ENCODE peak calls at places on chromosome 9, in four cellular contexts. G is left ventricle myocardium inferior, P is K562, E is A549. J is an unnamed sample.

GRCh38 chr9:76717611-76718010 is 46.6 kb upstream of the PCA3 start:
- DNase-seq in P (no peak), E (no peak), G (no peak), J (no peak)

GRCh38 chr9:108674766-108675530 is 180.8 kb downstream of the ACTL7B start:
- DNase-seq in G (no peak), P (no peak), E (no peak), J (no peak)

GRCh38 chr9:127877566-127877998 is at the start of gene AK1:
- DNase-seq in E (no peak), P (peak; percentile 79), G (peak; percentile 87), J (no peak)

GRCh38 chr9:14310247-14310646 is 3.7 kb downstream of the NFIB start:
- DNase-seq in E (no peak), G (no peak), P (no peak), J (no peak)

GRCh38 chr9:106953166-106953565 is 90.2 kb downstream of the ZNF462 start:
- DNase-seq in G (no peak), E (peak; percentile 5), P (no peak), J (no peak)

GRCh38 chr9:135524130-135524861 is 3.1 kb downstream of the LCN1 start:
- DNase-seq in E (no peak), P (no peak), G (no peak), J (no peak)

GRCh38 chr9:114214686-114215397 is 59.5 kb downstream of the COL27A1 start:
- DNase-seq in P (no peak), G (no peak), E (no peak), J (no peak)

GRCh38 chr9:33861917-33862453 is 45.0 kb downstream of the UBE2R2 start:
- DNase-seq in E (no peak), G (no peak), P (no peak), J (no peak)

GRCh38 chr9:33718987-33719386 is 76.4 kb upstream of the PRSS3 start:
- DNase-seq in P (no peak), G (peak; percentile 15), E (no peak), J (no peak)

GRCh38 chr9:123002754-123003153 is 30.7 kb upstream of the GPR21 start:
- DNase-seq in P (peak; percentile 13), G (no peak), E (no peak), J (no peak)

GRCh38 chr9:99579964-99580363 is 241.7 kb upstream of the NR4A3 start:
- DNase-seq in E (no peak), P (no peak), G (no peak), J (no peak)

GRCh38 chr9:123925820-123926219 is 4.1 kb downstream of the DENND1A start:
- DNase-seq in E (no peak), P (no peak), G (no peak), J (no peak)

GRCh38 chr9:117480251-117480650 is 65.4 kb upstream of the ASTN2 start:
- DNase-seq in P (no peak), G (no peak), E (no peak), J (no peak)

GRCh38 chr9:27528886-27529315 is 713 bp downstream of the MOB3B start:
- DNase-seq in P (peak; percentile 52), G (peak; percentile 25), E (peak; percentile 52), J (no peak)

GRCh38 chr9:136050706-136051567 is 44.2 kb downstream of the NACC2 start:
- DNase-seq in G (no peak), E (no peak), P (no peak), J (no peak)

GRCh38 chr9:18404482-18405029 is 69.4 kb upstream of the ADAMTSL1 start:
- DNase-seq in E (no peak), P (no peak), G (no peak), J (no peak)

GRCh38 chr9:75088646-75089368 is 493 bp downstream of the OSTF1 start:
- DNase-seq in E (peak; percentile 49), P (peak; percentile 59), G (peak; percentile 74), J (peak; percentile 41)

GRCh38 chr9:92242115-92242778 is 51.2 kb downstream of the IARS1 start:
- DNase-seq in P (peak; percentile 9), G (no peak), E (peak; percentile 18), J (no peak)

GRCh38 chr9:28899926-28900325 is 1326.6 kb upstream of the C9orf72 start:
- DNase-seq in E (no peak), G (no peak), P (no peak), J (no peak)

GRCh38 chr9:2691626-2692025 is 25.7 kb upstream of the KCNV2 start:
- DNase-seq in P (no peak), E (no peak), G (no peak), J (no peak)

GRCh38 chr9:89903076-89903475 is 298.3 kb downstream of the GADD45G start:
- DNase-seq in G (no peak), E (no peak), P (no peak), J (no peak)

GRCh38 chr9:2623046-2623865 is 1.7 kb downstream of the VLDLR start:
- DNase-seq in G (peak; percentile 67), P (no peak), E (peak; percentile 71), J (no peak)

GRCh38 chr9:99353408-99353807 is 131.3 kb downstream of the SEC61B start:
- DNase-seq in P (no peak), E (no peak), G (no peak), J (no peak)

GRCh38 chr9:134410835-134411217 is 84.6 kb downstream of the RXRA start:
- DNase-seq in E (no peak), P (no peak), G (no peak), J (no peak)

GRCh38 chr9:128632486-128632885 is 24.2 kb downstream of the DYNC2I2 start:
- DNase-seq in G (no peak), P (no peak), E (no peak), J (no peak)

GRCh38 chr9:4137755-4138154 is 162.1 kb downstream of the GLIS3 start:
- DNase-seq in P (no peak), E (peak; percentile 57), G (no peak), J (no peak)

GRCh38 chr9:133355881-133356357 is 368 bp downstream of the SURF1 start:
- DNase-seq in P (no peak), G (no peak), E (no peak), J (peak; percentile 29)

GRCh38 chr9:133354766-133355165 is 1.5 kb downstream of the SURF1 start:
- DNase-seq in E (no peak), G (no peak), P (no peak), J (no peak)

GRCh38 chr9:133357656-133358055 is 1.3 kb downstream of the SURF2 start:
- DNase-seq in P (no peak), G (no peak), E (no peak), J (no peak)

GRCh38 chr9:133353548-133353947 is 2.7 kb downstream of the SURF1 start:
- DNase-seq in E (no peak), G (no peak), P (no peak), J (no peak)

DNA sequence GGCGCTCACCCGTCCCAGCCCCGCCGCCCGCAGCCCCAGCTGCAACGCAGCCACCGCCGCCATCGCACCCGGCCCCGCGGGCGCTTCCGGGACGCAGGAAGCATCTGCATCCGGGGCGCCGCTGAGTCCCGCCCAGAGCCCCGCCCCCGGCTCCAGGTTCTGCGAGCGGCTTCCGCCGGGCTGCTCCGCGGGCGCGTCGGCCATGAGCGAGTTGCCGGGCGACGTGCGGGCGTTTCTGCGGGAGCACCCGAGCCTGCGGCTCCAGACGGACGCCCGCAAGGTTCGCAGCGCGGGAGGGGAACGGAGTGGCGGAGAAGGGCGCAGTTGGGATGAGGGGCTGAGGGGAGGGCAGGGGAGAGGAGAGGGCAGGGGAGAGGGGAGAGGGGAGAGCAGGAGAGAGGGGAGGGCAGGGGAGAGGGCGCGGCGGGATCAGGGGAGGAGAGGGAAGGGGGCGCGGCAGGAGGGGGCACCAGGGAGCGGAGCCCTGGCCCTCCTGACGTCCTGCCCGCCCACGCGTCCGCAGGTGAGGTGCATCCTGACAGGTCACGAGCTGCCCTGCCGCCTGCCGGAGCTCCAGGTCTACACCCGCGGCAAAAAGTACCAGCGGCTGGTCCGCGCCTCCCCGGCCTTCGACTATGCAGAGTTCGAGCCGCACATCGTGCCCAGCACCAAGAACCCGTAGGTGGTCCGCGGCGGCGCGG is at the start of the genes SURF1 and SURF2:
- DNase-seq in P (peak; percentile 91), E (peak; percentile 81), G (peak; percentile 91), J (peak; percentile 89)
- TF ChIP-seq CTCF in P (peak; percentile 21), E (no peak), G (no peak), J (peak; percentile 31)

GRCh38 chr9:116189683-116190082 is 36.1 kb downstream of the PAPPA start:
- DNase-seq in P (no peak), E (no peak), G (no peak), J (no peak)

GRCh38 chr9:116190595-116190994 is 37.0 kb downstream of the PAPPA start:
- DNase-seq in E (no peak), G (no peak), P (no peak), J (no peak)

GRCh38 chr9:116191757-116192415 is 38.3 kb downstream of the PAPPA start:
- DNase-seq in E (no peak), G (no peak), P (no peak), J (no peak)

GRCh38 chr9:116193636-116194035 is 40.0 kb downstream of the PAPPA start:
- DNase-seq in E (no peak), P (no peak), G (no peak), J (no peak)

GRCh38 chr9:116190997-116191396 is 37.4 kb downstream of the PAPPA start:
- DNase-seq in P (no peak), E (peak; percentile 17), G (no peak), J (no peak)
- H3K4me1 ChIP-seq in P (no peaks in the 10 kb centered on the region), E (peaks cover 87% of the 10 kb centered on the region), G (no peaks in the 10 kb centered on the region), J (no peaks in the 10 kb centered on the region)

DNA sequence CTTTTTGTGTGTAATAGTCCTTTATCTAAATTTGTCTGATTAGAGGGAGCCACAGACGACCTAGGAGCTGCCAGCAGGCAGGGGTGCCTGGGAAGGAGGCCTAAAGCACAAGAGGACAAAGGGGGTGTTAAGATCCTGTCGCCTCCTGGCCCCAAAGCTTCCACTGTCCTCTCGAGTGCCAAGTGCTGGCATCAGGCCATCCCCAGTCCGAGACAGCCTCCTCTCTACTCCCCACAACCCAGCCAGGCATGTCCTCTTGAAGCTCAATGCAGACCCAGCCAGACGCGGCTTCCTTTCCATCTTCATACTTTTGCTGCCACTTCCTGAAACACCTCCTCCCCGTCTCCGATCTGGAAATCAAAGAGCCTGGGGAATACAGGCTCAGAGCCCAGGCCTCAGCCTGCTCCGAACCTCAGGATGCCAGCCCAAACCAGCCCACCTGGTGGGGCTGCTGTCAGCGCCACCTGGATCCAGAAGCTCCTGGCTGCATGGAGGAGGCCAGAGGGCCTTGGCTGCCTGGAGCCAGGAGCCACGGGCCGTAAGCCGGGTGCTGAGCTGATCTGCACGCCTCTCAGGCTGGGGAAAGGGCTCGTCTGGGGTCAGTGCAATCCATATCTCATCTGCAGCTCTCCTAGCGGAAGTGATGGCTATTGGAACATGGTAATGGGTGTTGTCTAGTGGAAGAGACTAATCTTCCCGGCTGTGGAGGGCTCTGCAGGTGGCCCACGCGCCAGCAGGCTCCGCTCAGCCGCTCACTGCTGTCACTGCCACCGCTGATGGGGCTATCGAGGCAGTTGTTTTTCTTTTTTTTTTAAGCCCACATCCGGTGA is 60.2 kb upstream of the FUBP3 start:
- DNase-seq in E (no peak), P (no peak), G (no peak), J (no peak)
- TF ChIP-seq CTCF in E (no peak), P (no peak), G (no peak), J (no peak)

GRCh38 chr9:137674307-137675305 is 55.8 kb downstream of the EHMT1 start:
- DNase-seq in G (no peak), E (no peak), P (no peak), J (no peak)
- H3K4me1 ChIP-seq in G (peaks cover 74% of the 10 kb centered on the region), E (peaks cover 17% of the 10 kb centered on the region), P (peaks cover 49% of the 10 kb centered on the region), J (peaks cover 14% of the 10 kb centered on the region)